ENCODE peak calls at places on chromosome 3, in six cellular contexts. Z is mammary epithelial cell, C is neural progenitor cell, O is HepG2, G is IMR-90, V is astrocyte. J is an unnamed sample. For H4K20me1 and H3K4me1, the result is how much of the 10 kb centered on the place peaks cover.

GRCh38 chr3:172102883-172103310 is 63.5 kb downstream of the FNDC3B start:
- DNase-seq in Z (peak), C (no peak), O (peak), G (no peak), V (no peak), J (no peak)

GRCh38 chr3:183185696-183186095 is 23.2 kb upstream of the LAMP3 start:
- DNase-seq in Z (peak), C (no peak), O (no peak), G (peak), V (peak), J (peak)

GRCh38 chr3:85939026-85939616 is 980.3 kb downstream of the CADM2 start:
- DNase-seq in Z (no peak), C (no peak), O (no peak), G (no peak), V (peak), J (no peak)

GRCh38 chr3:110955301-110955880 is 116.2 kb upstream of the NECTIN3 start:
- DNase-seq in Z (no peak), C (no peak), O (no peak), G (peak), V (peak), J (no peak)

GRCh38 chr3:35778201-35778600 is 138.9 kb downstream of the ARPP21 start:
- DNase-seq in Z (no peak), C (peak), O (no peak), G (no peak), V (no peak), J (no peak)

GRCh38 chr3:120567370-120568197 is 28.6 kb upstream of the NDUFB4 start:
- DNase-seq in Z (peak), C (peak), O (peak), G (peak), V (peak), J (peak)

GRCh38 chr3:11638669-11639402 is 4.9 kb downstream of the VGLL4 start:
- DNase-seq in Z (peak), C (peak), O (no peak), G (no peak), V (no peak), J (no peak)

GRCh38 chr3:60056394-60056793 is 1006.6 kb upstream of the CFAP20DC start:
- DNase-seq in Z (no peak), C (no peak), O (no peak), G (no peak), V (no peak), J (no peak)

GRCh38 chr3:45464336-45464809 is 76.0 kb downstream of the LARS2 start:
- DNase-seq in Z (no peak), C (peak), O (no peak), G (peak), V (no peak), J (peak)

GRCh38 chr3:39052613-39053012 is 797 bp downstream of the WDR48 start:
- DNase-seq in Z (no peak), C (peak), O (no peak), G (no peak), V (no peak), J (no peak)

GRCh38 chr3:115552007-115552406 is 71.3 kb upstream of the GAP43 start:
- DNase-seq in Z (no peak), C (no peak), O (no peak), G (no peak), V (no peak), J (no peak)

GRCh38 chr3:180913582-180914404 is 1.3 kb downstream of the FXR1 start:
- DNase-seq in Z (peak), C (peak), O (no peak), G (peak), V (peak), J (no peak)

GRCh38 chr3:170367797-170368196 is 10.3 kb downstream of the SKIL start:
- DNase-seq in Z (no peak), C (no peak), O (no peak), G (no peak), V (no peak), J (peak)

GRCh38 chr3:30855390-30855789 is 39.1 kb downstream of the GADL1 start:
- DNase-seq in Z (peak), C (no peak), O (no peak), G (no peak), V (peak), J (no peak)

GRCh38 chr3:47578119-47578630 is 490 bp downstream of the CSPG5 start:
- DNase-seq in Z (no peak), C (peak), O (no peak), G (no peak), V (no peak), J (no peak)

GRCh38 chr3:43620953-43621405 is 832 bp downstream of the ANO10 start:
- DNase-seq in Z (peak), C (peak), O (no peak), G (peak), V (no peak), J (no peak)

GRCh38 chr3:20136231-20136630 is 49.8 kb downstream of the SGO1 start:
- DNase-seq in Z (no peak), C (no peak), O (no peak), G (peak), V (peak), J (no peak)

GRCh38 chr3:177521305-177521704 is 324.0 kb upstream of the TBL1XR1 start:
- DNase-seq in Z (no peak), C (peak), O (no peak), G (no peak), V (no peak), J (no peak)

GRCh38 chr3:15331072-15331605 is 1.2 kb downstream of the SH3BP5 start:
- DNase-seq in Z (no peak), C (no peak), O (no peak), G (no peak), V (no peak), J (no peak)
- H4K20me1 ChIP-seq in Z (under half), C (under half), O (under half), G (under half), V (under half), J (under half)

GRCh38 chr3:100114413-100115030 is at the start of gene FILIP1L:
- DNase-seq in Z (no peak), C (no peak), O (peak), G (no peak), V (no peak), J (no peak)

GRCh38 chr3:100108464-100109079 is 5.7 kb downstream of the FILIP1L start:
- DNase-seq in Z (no peak), C (no peak), O (peak), G (no peak), V (no peak), J (no peak)

GRCh38 chr3:100113728-100114412 is 431 bp downstream of the FILIP1L start:
- DNase-seq in Z (peak), C (no peak), O (no peak), G (no peak), V (no peak), J (no peak)

GRCh38 chr3:100110101-100110500 is 4.2 kb downstream of the FILIP1L start:
- DNase-seq in Z (no peak), C (no peak), O (no peak), G (no peak), V (no peak), J (no peak)

DNA sequence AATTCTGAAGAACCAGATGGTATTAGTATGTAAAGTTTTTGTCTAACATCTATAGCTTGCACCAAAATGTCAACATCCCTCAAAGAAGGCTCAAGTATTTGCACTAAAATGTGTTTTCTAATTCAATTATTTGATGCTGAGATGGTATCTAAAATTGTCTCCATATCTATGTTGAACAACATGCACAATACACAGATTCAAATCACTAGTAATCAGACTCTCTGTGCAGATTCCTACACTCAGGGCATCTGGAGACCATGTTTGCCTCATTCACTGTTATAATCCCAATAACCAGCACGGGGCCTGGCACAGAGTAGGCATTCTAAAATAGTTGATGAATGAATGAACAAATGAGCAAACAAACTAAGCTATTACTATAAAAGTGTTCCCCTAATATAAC is 2.6 kb downstream of the FILIP1L start:
- DNase-seq in Z (no peak), C (no peak), O (no peak), G (no peak), V (no peak), J (no peak)
- H3K4me1 ChIP-seq in Z (under half), C (under half), O (under half), G (under half), V (under half), J (under half)

DNA sequence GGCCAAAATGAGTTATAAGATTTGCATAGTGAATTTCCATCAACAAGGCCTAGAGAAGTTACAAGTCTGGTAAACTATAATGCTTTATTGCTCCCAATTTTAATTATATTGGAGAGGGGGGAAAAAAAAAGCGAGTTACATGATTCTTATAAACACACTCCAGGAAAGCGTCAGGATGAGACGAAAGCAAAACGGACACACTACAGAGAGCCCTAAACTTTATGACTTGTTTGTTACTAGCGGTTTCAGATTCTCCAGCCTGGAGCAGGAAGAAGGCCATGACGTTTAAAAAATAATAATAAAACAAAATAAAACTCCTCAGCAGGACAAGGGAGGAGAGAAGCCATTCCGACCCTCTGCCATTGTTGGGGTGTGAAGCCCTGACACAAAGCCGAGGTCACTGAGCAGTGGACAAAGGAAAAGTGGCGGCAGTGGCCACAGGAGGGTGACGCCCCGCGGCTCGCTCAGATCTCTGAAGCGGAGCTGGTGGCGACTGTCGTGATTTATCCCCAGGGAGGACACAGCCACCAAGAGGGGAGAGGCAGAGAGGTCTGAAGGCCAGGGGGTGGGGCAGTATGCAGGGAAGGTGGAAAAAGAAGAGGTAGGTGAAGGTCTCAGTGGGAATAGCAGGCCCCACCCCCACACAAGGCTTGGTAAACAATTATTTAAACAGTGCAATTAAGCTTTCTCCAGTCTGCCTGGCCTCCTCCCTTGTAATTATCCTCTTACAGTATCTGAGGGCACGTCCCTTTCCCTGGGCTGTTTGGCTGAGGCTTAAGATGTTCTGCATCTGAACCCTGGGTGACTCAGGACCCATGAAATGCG is 45.3 kb downstream of the ADAMTS9 start:
- DNase-seq in Z (no peak), C (peak), O (no peak), G (no peak), V (no peak), J (no peak)
- H3K9ac ChIP-seq in Z (no peak), C (no peak), O (no peak), G (no peak), V (no peak), J (no peak)

GRCh38 chr3:8581373-8581772 is 63.2 kb downstream of the SSUH2 start:
- DNase-seq in Z (no peak), C (no peak), O (no peak), G (no peak), V (no peak), J (no peak)

GRCh38 chr3:8578282-8578681 is 66.3 kb downstream of the SSUH2 start:
- DNase-seq in Z (no peak), C (no peak), O (no peak), G (no peak), V (peak), J (no peak)

GRCh38 chr3:8576841-8577553 is 67.6 kb downstream of the SSUH2 start:
- DNase-seq in Z (no peak), C (no peak), O (no peak), G (peak), V (peak), J (no peak)

GRCh38 chr3:8579943-8580342 is 64.7 kb downstream of the SSUH2 start:
- DNase-seq in Z (no peak), C (no peak), O (no peak), G (no peak), V (no peak), J (no peak)

GRCh38 chr3:8579101-8579500 is 65.5 kb downstream of the SSUH2 start:
- DNase-seq in Z (peak), C (no peak), O (no peak), G (peak), V (peak), J (no peak)
- H4K20me1 ChIP-seq in Z (under half), C (under half), O (under half), G (under half), V (under half), J (under half)

DNA sequence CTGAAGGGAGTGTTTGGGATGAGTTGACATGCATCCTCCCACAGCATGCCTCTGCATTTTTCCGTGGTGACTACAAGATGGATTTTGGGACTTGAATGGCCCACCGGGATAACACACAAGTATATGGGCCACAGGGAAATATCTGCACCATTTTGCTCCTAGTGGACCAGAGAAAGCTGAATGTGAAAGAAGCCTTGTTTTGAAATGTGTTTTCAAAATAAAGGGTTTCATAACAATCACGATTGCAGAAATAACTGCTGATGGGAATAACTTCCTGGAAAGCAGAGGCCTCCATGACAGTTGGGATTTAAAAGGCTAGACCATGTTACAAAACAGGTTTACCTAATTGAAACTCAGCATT is 77.5 kb upstream of the PRR23C start:
- DNase-seq in Z (no peak), C (no peak), O (no peak), G (peak), V (peak), J (no peak)
- H3K4me1 ChIP-seq in Z (under half), C (under half), O (under half), G (under half), V (under half), J (under half)

GRCh38 chr3:189272500-189273119 is 100.8 kb downstream of the TPRG1 start:
- DNase-seq in Z (no peak), C (peak), O (no peak), G (no peak), V (no peak), J (peak)

GRCh38 chr3:189273736-189274135 is 102.0 kb downstream of the TPRG1 start:
- DNase-seq in Z (peak), C (no peak), O (no peak), G (no peak), V (no peak), J (no peak)

GRCh38 chr3:189270248-189270832 is 98.6 kb downstream of the TPRG1 start:
- DNase-seq in Z (peak), C (peak), O (peak), G (peak), V (peak), J (peak)

GRCh38 chr3:189267981-189268613 is 96.3 kb downstream of the TPRG1 start:
- DNase-seq in Z (peak), C (peak), O (peak), G (no peak), V (peak), J (no peak)

GRCh38 chr3:189269356-189269755 is 97.6 kb downstream of the TPRG1 start:
- DNase-seq in Z (peak), C (no peak), O (no peak), G (no peak), V (peak), J (no peak)
- H3K9ac ChIP-seq in Z (no peak), C (no peak), O (no peak), G (no peak), V (no peak), J (no peak)